ENCODE peak calls at places on chromosome 21, in five cellular contexts. Q is COR-L47, Z is neural crest cell, B is HCT116, O is AG09319. E is an unnamed sample.

GRCh38 chr21:42067531-42068255 is 3.4 kb upstream of the UMODL1 start:
- DNase-seq in Q (no peak), Z (no peak), B (no peak), O (no peak), E (no peak)

GRCh38 chr21:42564561-42564971 is 50.9 kb downstream of the SLC37A1 start:
- DNase-seq in Q (no peak), Z (no peak), B (no peak), O (no peak), E (no peak)

GRCh38 chr21:41431788-41432548 is 5.9 kb downstream of the MX1 start:
- DNase-seq in Q (no peak), Z (no peak), B (no peak), O (no peak), E (no peak)

GRCh38 chr21:41877901-41878830 is 978 bp downstream of the PRDM15 start:
- DNase-seq in Q (peak; percentile 38), Z (no peak), B (no peak), O (peak; percentile 8), E (peak; percentile 59)

GRCh38 chr21:40846566-40847411 is at the start of gene DSCAM:
- DNase-seq in Q (peak; percentile 67), Z (peak; percentile 28), B (no peak), O (no peak), E (peak; percentile 83)

GRCh38 chr21:39644069-39644468 is 31.3 kb downstream of the B3GALT5 start:
- DNase-seq in Q (no peak), Z (no peak), B (no peak), O (no peak), E (no peak)

GRCh38 chr21:32728455-32729237 is 833 bp upstream of the SYNJ1 start:
- DNase-seq in Q (peak; percentile 41), Z (no peak), B (no peak), O (no peak), E (no peak)

GRCh38 chr21:38147391-38147790 is 109.4 kb upstream of the KCNJ15 start:
- DNase-seq in Q (no peak), Z (no peak), B (no peak), O (no peak), E (no peak)

GRCh38 chr21:7953058-7953457 is 2568.3 kb upstream of the TPTE start:
- DNase-seq in Q (no peak), Z (no peak), B (no peak), O (no peak), E (no peak)